ENCODE peak calls at places on chromosomes 1 and 21, in four cellular contexts. One of them, this sample, is unnamed.

GRCh38 chr1:193569696-193570269 is 383.4 kb upstream of the B3GALT2 start:
- DNase-seq in body of pancreas: no peak
- DNase-seq in fibroblast of lung: peak
- DNase-seq in CD4-positive, alpha-beta T cell: no peak
- DNase-seq in this sample: peak

GRCh38 chr21:37047079-37047478 is 25.8 kb downstream of the PIGP start:
- DNase-seq in CD4-positive, alpha-beta T cell: no peak
- DNase-seq in fibroblast of lung: no peak
- DNase-seq in body of pancreas: no peak
- DNase-seq in this sample: no peak

GRCh38 chr1:222815367-222815765 is 527 bp downstream of the DISP1 start:
- DNase-seq in fibroblast of lung: peak
- DNase-seq in CD4-positive, alpha-beta T cell: peak
- DNase-seq in body of pancreas: no peak
- DNase-seq in this sample: peak

GRCh38 chr1:113928129-113928949 is 785 bp upstream of the HIPK1 start:
- DNase-seq in body of pancreas: no peak
- DNase-seq in fibroblast of lung: peak
- DNase-seq in CD4-positive, alpha-beta T cell: no peak
- DNase-seq in this sample: no peak

GRCh38 chr1:25619101-25619890 is 2.7 kb downstream of the MAN1C1 start:
- DNase-seq in fibroblast of lung: no peak
- DNase-seq in CD4-positive, alpha-beta T cell: peak
- DNase-seq in body of pancreas: peak
- DNase-seq in this sample: peak

GRCh38 chr1:156232222-156232621 is 9.8 kb upstream of the BGLAP start:
- DNase-seq in body of pancreas: no peak
- DNase-seq in fibroblast of lung: no peak
- DNase-seq in CD4-positive, alpha-beta T cell: no peak
- DNase-seq in this sample: no peak

GRCh38 chr1:104322131-104322530 is 572.4 kb downstream of the AMY1C start:
- DNase-seq in fibroblast of lung: no peak
- DNase-seq in CD4-positive, alpha-beta T cell: no peak
- DNase-seq in body of pancreas: no peak
- DNase-seq in this sample: no peak

GRCh38 chr21:34580181-34580700 is 34.7 kb downstream of the RCAN1 start:
- DNase-seq in CD4-positive, alpha-beta T cell: no peak
- DNase-seq in body of pancreas: peak
- DNase-seq in fibroblast of lung: no peak
- DNase-seq in this sample: peak

GRCh38 chr1:150152182-150152536 is 2.4 kb downstream of the PLEKHO1 start:
- DNase-seq in fibroblast of lung: no peak
- DNase-seq in CD4-positive, alpha-beta T cell: no peak
- DNase-seq in body of pancreas: no peak
- DNase-seq in this sample: no peak

GRCh38 chr1:114986286-114986685 is 43.3 kb upstream of the TSHB start:
- DNase-seq in body of pancreas: no peak
- DNase-seq in fibroblast of lung: no peak
- DNase-seq in CD4-positive, alpha-beta T cell: no peak
- DNase-seq in this sample: no peak

GRCh38 chr1:68470388-68470970 is 20.7 kb upstream of the RPE65 start:
- DNase-seq in fibroblast of lung: no peak
- DNase-seq in CD4-positive, alpha-beta T cell: no peak
- DNase-seq in body of pancreas: no peak
- DNase-seq in this sample: peak
- TF ChIP-seq CTCF in fibroblast of lung: peak
- TF ChIP-seq CTCF in CD4-positive, alpha-beta T cell: no peak
- TF ChIP-seq CTCF in body of pancreas: peak
- TF ChIP-seq CTCF in this sample: peak

GRCh38 chr1:89938171-89939055 is 56.5 kb upstream of the ZNF326 start:
- DNase-seq in CD4-positive, alpha-beta T cell: no peak
- DNase-seq in body of pancreas: no peak
- DNase-seq in fibroblast of lung: peak
- DNase-seq in this sample: peak
- H3K27ac ChIP-seq in CD4-positive, alpha-beta T cell: no peak
- H3K27ac ChIP-seq in body of pancreas: no peak
- H3K27ac ChIP-seq in fibroblast of lung: peak
- H3K27ac ChIP-seq in this sample: no peak

GRCh38 chr21:44929242-44929798 is 8.6 kb upstream of the ITGB2 start:
- DNase-seq in body of pancreas: no peak
- DNase-seq in fibroblast of lung: no peak
- DNase-seq in CD4-positive, alpha-beta T cell: no peak
- DNase-seq in this sample: no peak

GRCh38 chr21:44926364-44927101 is 5.8 kb upstream of the ITGB2 start:
- DNase-seq in fibroblast of lung: peak
- DNase-seq in body of pancreas: no peak
- DNase-seq in CD4-positive, alpha-beta T cell: peak
- DNase-seq in this sample: peak

GRCh38 chr21:44927259-44927586 is 6.5 kb upstream of the ITGB2 start:
- DNase-seq in fibroblast of lung: no peak
- DNase-seq in body of pancreas: no peak
- DNase-seq in CD4-positive, alpha-beta T cell: no peak
- DNase-seq in this sample: no peak

GRCh38 chr21:44929799-44930542 is 9.3 kb upstream of the ITGB2 start:
- DNase-seq in body of pancreas: no peak
- DNase-seq in CD4-positive, alpha-beta T cell: no peak
- DNase-seq in fibroblast of lung: no peak
- DNase-seq in this sample: no peak

GRCh38 chr21:44927587-44928461 is 7.1 kb upstream of the ITGB2 start:
- DNase-seq in CD4-positive, alpha-beta T cell: peak
- DNase-seq in fibroblast of lung: peak
- DNase-seq in body of pancreas: no peak
- DNase-seq in this sample: peak
- TF ChIP-seq CTCF in CD4-positive, alpha-beta T cell: no peak
- TF ChIP-seq CTCF in fibroblast of lung: no peak
- TF ChIP-seq CTCF in body of pancreas: no peak
- TF ChIP-seq CTCF in this sample: peak

DNA sequence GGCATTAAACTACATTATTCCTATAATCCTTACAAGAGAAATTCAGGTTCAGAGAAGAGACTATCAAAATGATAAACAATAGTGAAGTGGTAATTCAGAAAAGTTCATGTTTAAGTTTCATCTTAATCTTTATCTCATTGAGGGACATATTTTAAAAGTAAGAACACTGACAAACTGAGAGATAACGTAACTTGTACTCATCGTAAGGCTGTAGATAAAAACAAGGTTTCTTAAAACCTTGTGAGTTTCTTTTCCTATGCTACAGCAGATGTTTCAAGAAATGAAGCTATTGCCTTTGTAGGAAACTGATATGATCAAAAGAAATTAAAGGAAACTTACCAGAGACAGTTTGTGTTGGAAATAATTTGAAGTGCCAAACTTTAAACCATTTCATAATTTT is 65.0 kb downstream of the RERE start:
- DNase-seq in fibroblast of lung: no peak
- DNase-seq in CD4-positive, alpha-beta T cell: no peak
- DNase-seq in body of pancreas: no peak
- DNase-seq in this sample: no peak
- H3K27ac ChIP-seq in fibroblast of lung: no peak
- H3K27ac ChIP-seq in CD4-positive, alpha-beta T cell: no peak
- H3K27ac ChIP-seq in body of pancreas: no peak
- H3K27ac ChIP-seq in this sample: no peak

DNA sequence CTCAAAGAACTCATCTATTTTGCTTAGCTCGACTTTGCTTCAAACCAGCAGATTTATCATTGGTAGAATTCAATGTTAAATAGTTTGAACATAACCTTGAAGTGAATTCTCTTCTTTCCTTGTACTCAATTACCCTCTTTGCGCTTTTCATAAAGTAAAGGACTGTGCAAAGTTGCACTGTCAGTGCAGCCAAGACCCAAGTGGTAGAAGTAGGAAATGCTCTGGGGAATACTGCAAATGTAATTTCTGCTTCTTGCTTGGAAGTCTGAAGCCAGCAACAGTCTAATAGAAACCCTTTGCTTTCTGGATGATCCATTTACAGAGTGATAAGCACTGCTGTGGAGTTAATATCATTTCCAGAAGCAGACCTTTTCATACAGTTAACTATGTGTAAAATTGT is 936.7 kb upstream of the TMPRSS15 start:
- DNase-seq in fibroblast of lung: no peak
- DNase-seq in CD4-positive, alpha-beta T cell: no peak
- DNase-seq in body of pancreas: no peak
- DNase-seq in this sample: no peak
- TF ChIP-seq CTCF in fibroblast of lung: no peak
- TF ChIP-seq CTCF in CD4-positive, alpha-beta T cell: no peak
- TF ChIP-seq CTCF in body of pancreas: no peak
- TF ChIP-seq CTCF in this sample: no peak

GRCh38 chr1:2503554-2504223 is 22.7 kb downstream of the PANK4 start:
- DNase-seq in CD4-positive, alpha-beta T cell: no peak
- DNase-seq in fibroblast of lung: no peak
- DNase-seq in body of pancreas: no peak
- DNase-seq in this sample: no peak

GRCh38 chr1:2505461-2505994 is 20.9 kb downstream of the PANK4 start:
- DNase-seq in CD4-positive, alpha-beta T cell: no peak
- DNase-seq in fibroblast of lung: no peak
- DNase-seq in body of pancreas: no peak
- DNase-seq in this sample: no peak

GRCh38 chr1:2502661-2503553 is 23.5 kb downstream of the PANK4 start:
- DNase-seq in body of pancreas: no peak
- DNase-seq in CD4-positive, alpha-beta T cell: no peak
- DNase-seq in fibroblast of lung: no peak
- DNase-seq in this sample: no peak

GRCh38 chr1:2504949-2505272 is 21.5 kb downstream of the PANK4 start:
- DNase-seq in CD4-positive, alpha-beta T cell: no peak
- DNase-seq in fibroblast of lung: no peak
- DNase-seq in body of pancreas: no peak
- DNase-seq in this sample: no peak

DNA sequence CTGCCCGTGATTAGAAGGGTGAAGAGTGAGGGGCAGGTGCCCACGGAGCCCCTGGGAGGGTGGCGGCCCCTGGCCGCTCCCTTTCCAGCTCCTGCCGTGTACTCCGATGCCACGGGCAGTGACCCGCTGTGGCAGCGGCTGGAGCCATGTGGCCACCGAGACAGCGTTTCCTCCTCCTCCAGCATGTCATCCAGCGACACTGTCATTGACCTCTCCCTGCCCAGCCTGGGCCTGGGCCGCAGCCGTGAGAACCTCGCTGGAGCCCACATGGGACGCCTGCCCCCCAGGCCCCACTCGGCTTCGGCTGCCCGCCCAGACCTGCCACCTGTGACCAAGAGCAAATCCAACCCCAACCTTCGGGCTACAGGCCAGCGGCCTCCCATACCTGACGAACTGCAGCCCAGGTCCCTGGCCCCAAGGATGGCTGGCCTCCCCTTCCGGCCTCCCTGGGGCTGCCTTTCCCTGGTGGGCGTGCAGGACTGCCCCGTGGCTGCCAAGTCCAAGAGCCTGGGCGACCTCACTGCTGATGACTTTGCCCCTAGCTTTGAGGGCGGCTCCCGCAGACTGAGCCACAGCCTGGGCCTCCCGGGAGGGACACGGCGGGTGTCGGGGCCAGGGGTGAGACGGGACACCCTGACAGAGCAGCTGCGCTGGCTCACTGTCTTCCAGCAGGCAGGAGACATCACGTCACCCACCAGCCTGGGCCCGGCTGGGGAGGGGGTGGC is 22.0 kb downstream of the PANK4 start:
- DNase-seq in CD4-positive, alpha-beta T cell: no peak
- DNase-seq in fibroblast of lung: no peak
- DNase-seq in body of pancreas: no peak
- DNase-seq in this sample: no peak
- H3K27ac ChIP-seq in CD4-positive, alpha-beta T cell: no peak
- H3K27ac ChIP-seq in fibroblast of lung: no peak
- H3K27ac ChIP-seq in body of pancreas: no peak
- H3K27ac ChIP-seq in this sample: no peak

DNA sequence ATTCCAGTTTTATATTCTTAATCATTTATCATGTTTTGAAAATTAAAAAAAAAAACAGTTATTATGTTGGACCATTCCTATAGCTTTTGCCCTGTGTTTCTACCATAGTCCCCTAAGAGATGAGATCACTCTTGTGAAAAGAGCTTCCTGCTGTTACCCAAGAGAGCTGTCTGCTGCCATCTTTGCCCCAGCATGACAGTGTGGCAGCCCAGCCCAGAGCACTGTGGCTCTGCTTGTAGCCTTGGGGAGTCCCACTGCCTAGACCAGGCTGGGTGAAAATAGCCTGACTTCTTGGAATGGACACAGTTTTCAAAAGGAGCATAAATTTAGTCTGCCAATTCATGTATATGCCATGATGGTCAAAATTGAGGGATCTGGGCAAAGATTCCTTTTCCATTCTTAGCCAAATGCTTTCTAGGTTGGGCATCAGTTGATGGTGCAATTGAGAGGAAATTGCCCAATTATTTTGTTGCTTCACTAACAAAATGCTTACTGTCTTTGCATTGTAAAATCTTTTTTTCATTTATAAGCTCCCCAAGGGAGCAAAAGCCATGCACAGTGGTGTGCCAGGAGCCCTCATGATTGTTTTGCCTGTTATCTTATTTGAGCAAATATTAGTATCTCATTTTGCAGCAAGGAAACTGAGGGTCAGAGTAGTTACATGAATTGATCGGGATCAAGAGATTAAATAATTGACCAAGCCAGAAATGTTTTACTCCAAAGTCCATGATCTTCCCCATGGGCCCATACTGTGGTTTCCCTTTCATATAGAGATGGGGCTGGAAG is 72.9 kb downstream of the ETS2 start:
- DNase-seq in CD4-positive, alpha-beta T cell: no peak
- DNase-seq in fibroblast of lung: no peak
- DNase-seq in body of pancreas: no peak
- DNase-seq in this sample: peak
- TF ChIP-seq CTCF in CD4-positive, alpha-beta T cell: no peak
- TF ChIP-seq CTCF in fibroblast of lung: no peak
- TF ChIP-seq CTCF in body of pancreas: no peak
- TF ChIP-seq CTCF in this sample: no peak

GRCh38 chr1:111227434-111227833 is at the start of gene CHI3L2:
- DNase-seq in body of pancreas: no peak
- DNase-seq in CD4-positive, alpha-beta T cell: no peak
- DNase-seq in fibroblast of lung: peak
- DNase-seq in this sample: no peak
- H3K27ac ChIP-seq in body of pancreas: peak
- H3K27ac ChIP-seq in CD4-positive, alpha-beta T cell: peak
- H3K27ac ChIP-seq in fibroblast of lung: no peak
- H3K27ac ChIP-seq in this sample: no peak

GRCh38 chr1:179445593-179445992 is 79.8 kb downstream of the AXDND1 start:
- DNase-seq in fibroblast of lung: no peak
- DNase-seq in body of pancreas: no peak
- DNase-seq in CD4-positive, alpha-beta T cell: no peak
- DNase-seq in this sample: no peak

GRCh38 chr1:179448429-179449149 is 82.8 kb downstream of the AXDND1 start:
- DNase-seq in body of pancreas: no peak
- DNase-seq in fibroblast of lung: no peak
- DNase-seq in CD4-positive, alpha-beta T cell: no peak
- DNase-seq in this sample: no peak

DNA sequence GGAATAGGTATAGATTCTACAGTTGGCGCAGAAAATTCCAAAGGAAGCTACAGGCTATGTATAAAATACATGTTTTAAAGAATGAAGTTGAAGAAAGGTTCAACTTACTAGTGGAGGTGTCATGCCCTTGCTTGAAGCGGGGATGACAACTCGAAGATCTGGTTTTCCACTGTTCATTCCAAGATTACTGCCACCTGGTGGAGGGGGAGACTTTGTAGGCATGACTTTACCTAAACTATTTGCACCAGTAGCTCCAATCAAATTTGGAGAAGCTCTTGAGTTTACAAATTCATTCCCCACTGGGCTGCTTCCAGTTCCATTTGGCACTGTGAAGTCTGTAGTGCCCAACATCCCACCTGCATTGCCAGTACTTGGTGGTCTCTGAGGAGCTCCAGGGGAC is 81.7 kb downstream of the AXDND1 start:
- DNase-seq in body of pancreas: no peak
- DNase-seq in CD4-positive, alpha-beta T cell: no peak
- DNase-seq in fibroblast of lung: no peak
- DNase-seq in this sample: peak
- TF ChIP-seq CTCF in body of pancreas: no peak
- TF ChIP-seq CTCF in CD4-positive, alpha-beta T cell: no peak
- TF ChIP-seq CTCF in fibroblast of lung: peak
- TF ChIP-seq CTCF in this sample: peak